ENCODE peak calls at places on chromosomes 3 and 15, in five cellular contexts. A, N, D, M and J are unnamed samples.
A peak's percentile ranks its signal among the peaks of the same experiment; 100 is the strongest.

GRCh38 chr15:58840048-58840447 is 68.9 kb downstream of the MINDY2 start:
- DNase-seq in D (peak; percentile 59), N (no peak), A (no peak), M (no peak), J (peak; percentile 8)

GRCh38 chr15:79329186-79329611 is 18.3 kb downstream of the TMED3 start:
- DNase-seq in A (no peak), N (peak; percentile 37), M (no peak), D (peak; percentile 67), J (peak; percentile 71)

GRCh38 chr3:64295594-64295993 is 70.3 kb upstream of the PRICKLE2 start:
- DNase-seq in A (no peak), M (no peak), N (no peak), D (peak; percentile 80), J (peak; percentile 93)

GRCh38 chr15:40844543-40844981 is 714 bp downstream of the SPINT1 start:
- DNase-seq in N (no peak), M (peak; percentile 39), D (no peak), A (peak; percentile 59), J (no peak)

GRCh38 chr15:88606437-88606794 is 14.7 kb upstream of the AEN start:
- DNase-seq in N (no peak), D (no peak), A (peak; percentile 71), M (no peak), J (no peak)

GRCh38 chr3:116939091-116939490 is 229.5 kb downstream of the TUSC7 start:
- DNase-seq in M (no peak), A (no peak), N (no peak), D (no peak), J (no peak)

GRCh38 chr3:133629146-133629545 is 32.6 kb downstream of the TOPBP1 start:
- DNase-seq in A (no peak), M (no peak), D (no peak), N (no peak), J (no peak)

GRCh38 chr3:189457201-189457607 is 174.0 kb upstream of the TP63 start:
- DNase-seq in N (no peak), M (no peak), D (peak; percentile 11), A (no peak), J (no peak)

GRCh38 chr3:95401693-95402092 is 1338.8 kb downstream of the NSUN3 start:
- DNase-seq in N (no peak), M (no peak), A (no peak), D (no peak), J (no peak)

GRCh38 chr3:56799251-56799882 is 2.4 kb downstream of the ARHGEF3 start:
- DNase-seq in A (peak; percentile 81), N (peak; percentile 73), M (peak; percentile 82), D (peak; percentile 63), J (peak; percentile 77)

GRCh38 chr15:46855388-46855787 is 861.9 kb upstream of the SEMA6D start:
- DNase-seq in N (no peak), D (no peak), A (no peak), M (no peak), J (no peak)

GRCh38 chr15:59400103-59400813 is 27.6 kb upstream of the MYO1E start:
- DNase-seq in N (no peak), D (no peak), M (no peak), A (peak; percentile 24), J (no peak)

DNA sequence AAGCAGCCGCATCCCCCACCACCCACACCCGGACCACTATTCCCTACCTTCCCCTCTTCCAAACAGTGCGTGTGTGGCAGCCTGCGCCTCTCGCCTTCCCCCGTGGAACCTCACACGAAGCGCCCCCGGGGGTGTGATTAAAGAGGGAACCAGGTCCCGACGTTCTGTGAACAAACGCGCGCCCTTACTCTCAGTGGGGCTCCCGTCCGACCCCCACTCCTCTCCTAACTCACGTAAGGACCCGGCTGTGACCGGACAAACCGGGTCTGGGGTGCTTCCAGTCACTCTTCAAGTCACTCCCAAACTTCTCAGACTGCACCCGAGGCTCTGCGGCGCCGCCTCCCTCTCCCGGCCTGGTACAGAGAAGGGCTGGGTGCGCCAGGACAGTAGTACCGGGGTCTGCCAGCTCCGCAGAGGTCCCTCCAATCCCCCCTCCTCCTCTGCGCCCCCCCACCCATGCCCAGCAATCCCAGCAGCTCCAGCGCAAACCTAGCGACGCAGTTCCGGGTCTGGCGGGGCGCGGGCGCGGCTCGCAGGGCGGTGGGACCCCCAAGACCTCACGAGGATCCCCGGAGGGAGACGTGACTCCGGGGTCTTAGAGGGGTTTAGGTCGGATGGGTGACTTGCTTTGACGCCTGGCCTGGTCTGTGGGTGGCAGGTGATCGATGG is 574 bp downstream of the DUOXA1 start:
- DNase-seq in N (no peak), M (no peak), A (peak; percentile 39), D (no peak), J (no peak)
- TF ChIP-seq EZH2 in N (no peak), M (no peak), A (peak; percentile 63), D (no peak), J (peak; percentile 80)

GRCh38 chr3:58104155-58104554 is 95.9 kb downstream of the FLNB start:
- DNase-seq in D (no peak), N (no peak), M (no peak), A (no peak), J (no peak)
- H3K36me3 ChIP-seq in D (peaks cover 68% of the 10 kb centered on the region), N (peaks cover 34% of the 10 kb centered on the region), M (no peaks in the 10 kb centered on the region), A (peaks cover 35% of the 10 kb centered on the region), J (peaks cover 22% of the 10 kb centered on the region)

GRCh38 chr15:65401607-65402240 is 21.0 kb downstream of the IGDCC4 start:
- DNase-seq in A (no peak), N (no peak), D (no peak), M (no peak), J (no peak)
- TF ChIP-seq EZH2 in A (no peak), N (no peak), D (no peak), M (no peak), J (no peak)

DNA sequence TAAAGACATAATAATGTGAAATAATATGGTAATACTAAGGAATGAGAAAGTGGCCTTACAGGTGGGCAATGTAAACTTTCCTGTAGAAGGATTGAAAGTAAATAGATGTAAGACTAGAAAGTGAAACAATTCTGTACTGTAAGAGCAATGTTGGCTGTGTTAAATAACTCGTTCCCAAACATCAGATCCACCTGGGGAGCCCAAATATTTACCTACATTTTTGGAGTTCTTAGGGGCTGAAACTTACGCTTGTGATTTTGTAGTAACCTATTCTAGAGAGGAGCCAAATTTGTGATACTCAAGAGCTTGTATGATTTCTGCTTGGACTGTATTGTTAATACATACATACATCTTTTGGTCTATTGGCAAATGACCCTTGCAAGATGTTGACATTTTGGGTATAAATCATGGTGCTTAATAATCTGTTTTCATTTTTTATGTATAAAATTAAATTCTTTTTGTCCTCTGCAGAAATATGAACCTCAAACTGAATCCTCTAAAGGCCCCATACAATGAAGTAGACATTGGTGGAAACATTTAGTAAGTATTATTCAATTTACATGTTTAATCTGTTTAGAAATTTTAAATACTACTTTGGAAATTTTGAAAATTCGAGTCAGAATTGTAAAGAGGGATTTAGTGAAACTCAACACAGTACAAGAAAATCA is 8.5 kb upstream of the CHD2 start:
- DNase-seq in A (no peak), M (no peak), D (no peak), N (no peak), J (no peak)
- H3K36me3 ChIP-seq in A (peaks cover 37% of the 10 kb centered on the region), M (peaks cover 20% of the 10 kb centered on the region), D (peaks cover 55% of the 10 kb centered on the region), N (peaks cover 10% of the 10 kb centered on the region), J (peaks cover 18% of the 10 kb centered on the region)

GRCh38 chr3:72285483-72285882 is 500.5 kb upstream of the PROK2 start:
- DNase-seq in N (no peak), D (no peak), A (no peak), M (no peak), J (no peak)

GRCh38 chr3:72287941-72288340 is 503.0 kb upstream of the PROK2 start:
- DNase-seq in N (no peak), M (no peak), D (peak; percentile 31), A (no peak), J (no peak)

GRCh38 chr3:72290859-72291641 is 506.1 kb upstream of the PROK2 start:
- DNase-seq in N (no peak), A (no peak), M (no peak), D (no peak), J (no peak)

GRCh38 chr3:72288955-72289707 is 504.2 kb upstream of the PROK2 start:
- DNase-seq in M (no peak), N (no peak), D (peak; percentile 37), A (peak; percentile 20), J (peak; percentile 71)

DNA sequence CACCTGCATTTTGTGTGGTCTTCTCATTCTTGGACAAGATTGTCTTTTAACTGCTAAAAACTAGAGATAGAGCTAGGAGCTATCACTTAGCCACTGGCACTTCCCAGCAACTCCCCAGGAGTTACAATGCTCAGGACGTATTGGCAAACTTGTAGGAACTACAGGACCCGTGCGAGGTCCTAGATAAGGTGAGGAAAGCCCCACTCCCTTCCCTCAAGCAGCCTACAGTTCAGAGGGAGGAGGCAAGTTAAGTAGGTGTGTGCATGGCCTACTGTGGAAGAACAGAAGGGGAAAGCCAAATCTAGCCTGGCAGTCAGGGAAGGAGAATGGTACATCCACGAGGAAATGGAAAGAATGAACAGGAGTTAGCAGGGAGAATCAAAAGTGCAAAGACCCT is 504.8 kb upstream of the PROK2 start:
- DNase-seq in N (no peak), D (no peak), M (no peak), A (no peak), J (no peak)
- TF ChIP-seq EZH2 in N (no peak), D (no peak), M (no peak), A (no peak), J (no peak)

GRCh38 chr3:113276581-113277080 is 65.3 kb downstream of the BOC start:
- DNase-seq in M (no peak), N (no peak), D (no peak), A (no peak), J (no peak)

GRCh38 chr3:113277414-113277813 is 66.1 kb downstream of the BOC start:
- DNase-seq in M (no peak), N (no peak), D (no peak), A (no peak), J (no peak)

GRCh38 chr3:113274425-113274824 is 63.1 kb downstream of the BOC start:
- DNase-seq in D (no peak), M (no peak), A (no peak), N (no peak), J (no peak)

GRCh38 chr3:113274959-113275556 is 63.7 kb downstream of the BOC start:
- DNase-seq in N (no peak), D (no peak), A (no peak), M (no peak), J (no peak)

GRCh38 chr3:113275876-113276580 is 64.7 kb downstream of the BOC start:
- DNase-seq in M (peak; percentile 78), D (peak; percentile 70), A (peak; percentile 29), N (peak; percentile 76), J (peak; percentile 70)
- H3K36me3 ChIP-seq in M (no peaks in the 10 kb centered on the region), D (no peaks in the 10 kb centered on the region), A (no peaks in the 10 kb centered on the region), N (no peaks in the 10 kb centered on the region), J (no peaks in the 10 kb centered on the region)

GRCh38 chr15:101775136-101775535 is 28.2 kb upstream of the OR4F6 start:
- DNase-seq in D (no peak), M (no peak), N (no peak), A (no peak), J (no peak)
- TF ChIP-seq EZH2 in D (no peak), M (no peak), N (no peak), A (no peak), J (no peak)

DNA sequence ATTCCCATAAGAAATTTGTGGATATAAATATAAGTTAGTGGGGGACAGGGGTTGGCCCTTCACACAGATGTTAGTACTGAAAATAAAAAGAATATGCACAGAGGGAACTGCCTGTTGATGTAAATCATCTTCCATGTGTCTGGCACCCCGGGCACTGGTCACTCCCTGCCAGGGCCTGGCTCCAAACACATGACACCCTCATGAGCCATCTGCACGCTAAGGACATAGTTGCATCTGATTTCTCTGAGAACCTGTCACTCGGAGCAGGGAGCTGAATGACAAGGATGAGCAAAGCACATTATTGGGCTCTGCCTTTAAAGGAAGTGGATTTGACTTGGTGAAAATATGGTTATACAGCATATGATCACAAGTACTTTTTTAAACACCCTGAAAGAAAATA is 66.2 kb upstream of the TSC22D2 start:
- DNase-seq in D (no peak), M (no peak), A (no peak), N (no peak), J (no peak)
- H3K36me3 ChIP-seq in D (no peaks in the 10 kb centered on the region), M (no peaks in the 10 kb centered on the region), A (no peaks in the 10 kb centered on the region), N (no peaks in the 10 kb centered on the region), J (no peaks in the 10 kb centered on the region)